ENCODE peak calls at places on chromosome 3, in seven cellular contexts. One of them, this sample, is unnamed.
A peak's percentile ranks its signal among the peaks of the same experiment; 100 is the strongest.

GRCh38 chr3:47523310-47524073 is 10.0 kb upstream of the ELP6 start:
- DNase-seq in left colon: no peak
- DNase-seq in cortex of kidney: no peak
- DNase-seq in OCI-M1: no peak
- DNase-seq in activated naive CD8-positive, alpha-beta T cell treated with anti-CD3 and anti-CD28 coated beads, Interleukin-2, amount 50 U/mL, for 24 hours: no peak
- DNase-seq in activated CD4-positive, alpha-beta T cell treated with anti-CD3 and anti-CD28 coated beads for 36 hours: no peak
- DNase-seq in NCI-H1092: no peak
- DNase-seq in this sample: no peak

GRCh38 chr3:100159564-100160153 is 45.4 kb upstream of the FILIP1L start:
- DNase-seq in left colon: no peak
- DNase-seq in cortex of kidney: no peak
- DNase-seq in OCI-M1: no peak
- DNase-seq in activated naive CD8-positive, alpha-beta T cell treated with anti-CD3 and anti-CD28 coated beads, Interleukin-2, amount 50 U/mL, for 24 hours: no peak
- DNase-seq in activated CD4-positive, alpha-beta T cell treated with anti-CD3 and anti-CD28 coated beads for 36 hours: no peak
- DNase-seq in NCI-H1092: no peak
- DNase-seq in this sample: no peak

GRCh38 chr3:169668081-169668956 is 4.8 kb upstream of the MECOM start:
- DNase-seq in left colon: no peak
- DNase-seq in cortex of kidney: no peak
- DNase-seq in OCI-M1: no peak
- DNase-seq in activated naive CD8-positive, alpha-beta T cell treated with anti-CD3 and anti-CD28 coated beads, Interleukin-2, amount 50 U/mL, for 24 hours: peak; percentile 15
- DNase-seq in activated CD4-positive, alpha-beta T cell treated with anti-CD3 and anti-CD28 coated beads for 36 hours: peak; percentile 45
- DNase-seq in NCI-H1092: peak; percentile 5
- DNase-seq in this sample: no peak

GRCh38 chr3:33525232-33525631 is 85.0 kb upstream of the UBP1 start:
- DNase-seq in left colon: no peak
- DNase-seq in cortex of kidney: no peak
- DNase-seq in OCI-M1: no peak
- DNase-seq in activated naive CD8-positive, alpha-beta T cell treated with anti-CD3 and anti-CD28 coated beads, Interleukin-2, amount 50 U/mL, for 24 hours: no peak
- DNase-seq in activated CD4-positive, alpha-beta T cell treated with anti-CD3 and anti-CD28 coated beads for 36 hours: no peak
- DNase-seq in NCI-H1092: no peak
- DNase-seq in this sample: no peak

GRCh38 chr3:23712656-23713559 is 92.8 kb upstream of the UBE2E1 start:
- DNase-seq in left colon: peak; percentile 29
- DNase-seq in cortex of kidney: no peak
- DNase-seq in OCI-M1: no peak
- DNase-seq in activated naive CD8-positive, alpha-beta T cell treated with anti-CD3 and anti-CD28 coated beads, Interleukin-2, amount 50 U/mL, for 24 hours: no peak
- DNase-seq in activated CD4-positive, alpha-beta T cell treated with anti-CD3 and anti-CD28 coated beads for 36 hours: no peak
- DNase-seq in NCI-H1092: peak; percentile 34
- DNase-seq in this sample: no peak

GRCh38 chr3:8964436-8965370 is 1.4 kb upstream of the RAD18 start:
- DNase-seq in left colon: peak; percentile 78
- DNase-seq in cortex of kidney: no peak
- DNase-seq in OCI-M1: no peak
- DNase-seq in activated naive CD8-positive, alpha-beta T cell treated with anti-CD3 and anti-CD28 coated beads, Interleukin-2, amount 50 U/mL, for 24 hours: no peak
- DNase-seq in activated CD4-positive, alpha-beta T cell treated with anti-CD3 and anti-CD28 coated beads for 36 hours: no peak
- DNase-seq in NCI-H1092: no peak
- DNase-seq in this sample: no peak

GRCh38 chr3:50154476-50154839 is 666 bp upstream of the SEMA3F start:
- DNase-seq in left colon: no peak
- DNase-seq in cortex of kidney: no peak
- DNase-seq in OCI-M1: no peak
- DNase-seq in activated naive CD8-positive, alpha-beta T cell treated with anti-CD3 and anti-CD28 coated beads, Interleukin-2, amount 50 U/mL, for 24 hours: no peak
- DNase-seq in activated CD4-positive, alpha-beta T cell treated with anti-CD3 and anti-CD28 coated beads for 36 hours: no peak
- DNase-seq in NCI-H1092: no peak
- DNase-seq in this sample: no peak

GRCh38 chr3:67610458-67610857 is 44.0 kb downstream of the SUCLG2 start:
- DNase-seq in left colon: no peak
- DNase-seq in cortex of kidney: no peak
- DNase-seq in OCI-M1: no peak
- DNase-seq in activated naive CD8-positive, alpha-beta T cell treated with anti-CD3 and anti-CD28 coated beads, Interleukin-2, amount 50 U/mL, for 24 hours: no peak
- DNase-seq in activated CD4-positive, alpha-beta T cell treated with anti-CD3 and anti-CD28 coated beads for 36 hours: no peak
- DNase-seq in NCI-H1092: no peak
- DNase-seq in this sample: peak; percentile 7